ENCODE peak calls at places on chromosomes 3 and 15, in ten cellular contexts. B, Z, L, T, P, G, A, F, X and I are unnamed samples.

GRCh38 chr3:171175840-171176239 is 149.3 kb upstream of the SLC2A2 start:
- DNase-seq in B (no peak), Z (no peak), L (no peak), T (no peak), P (no peak), G (no peak), A (no peak), F (no peak), X (no peak), I (no peak)

GRCh38 chr3:43534676-43535075 is 87.1 kb downstream of the ANO10 start:
- DNase-seq in B (no peak), Z (no peak), L (no peak), T (peak; percentile 79), P (no peak), G (no peak), A (no peak), F (no peak), X (no peak), I (no peak)

GRCh38 chr3:193053031-193053430 is 135.4 kb upstream of the MB21D2 start:
- DNase-seq in B (no peak), Z (no peak), L (no peak), T (no peak), P (no peak), G (no peak), A (no peak), F (no peak), X (no peak), I (no peak)

GRCh38 chr3:150577854-150578253 is 25.3 kb upstream of the SELENOT start:
- DNase-seq in B (no peak), Z (no peak), L (no peak), T (peak; percentile 15), P (no peak), G (peak; percentile 43), A (no peak), F (no peak), X (no peak), I (no peak)

GRCh38 chr15:93037341-93038063 is 51.5 kb downstream of the RGMA start:
- DNase-seq in B (no peak), Z (no peak), L (no peak), T (peak; percentile 49), P (peak; percentile 46), G (no peak), A (no peak), F (no peak), X (peak; percentile 78), I (peak; percentile 54)

GRCh38 chr15:40754883-40755815 is at the start of gene RMDN3:
- DNase-seq in B (peak; percentile 94), Z (peak; percentile 77), L (peak; percentile 95), T (peak; percentile 77), P (peak; percentile 98), G (peak; percentile 94), A (peak; percentile 91), F (peak; percentile 97), X (peak; percentile 96), I (peak; percentile 96)

GRCh38 chr3:136068708-136069107 is 103.2 kb downstream of the PPP2R3A start:
- DNase-seq in B (no peak), Z (no peak), L (no peak), T (no peak), P (no peak), G (no peak), A (no peak), F (no peak), X (no peak), I (no peak)

GRCh38 chr3:10432156-10432845 is 73.1 kb downstream of the ATP2B2 start:
- DNase-seq in B (no peak), Z (no peak), L (no peak), T (no peak), P (no peak), G (no peak), A (no peak), F (no peak), X (no peak), I (peak; percentile 83)

GRCh38 chr3:54087581-54088410 is 34.6 kb upstream of the CACNA2D3 start:
- DNase-seq in B (peak; percentile 46), Z (no peak), L (no peak), T (no peak), P (peak; percentile 27), G (no peak), A (no peak), F (no peak), X (no peak), I (peak; percentile 59)

GRCh38 chr3:171283248-171284222 is 176.7 kb downstream of the TNIK start:
- DNase-seq in B (no peak), Z (no peak), L (no peak), T (no peak), P (no peak), G (peak; percentile 48), A (no peak), F (no peak), X (peak; percentile 59), I (no peak)

GRCh38 chr3:28033059-28033784 is 208.2 kb upstream of the CMC1 start:
- DNase-seq in B (no peak), Z (no peak), L (no peak), T (no peak), P (no peak), G (no peak), A (no peak), F (no peak), X (no peak), I (no peak)

GRCh38 chr3:63325386-63325785 is 47.3 kb downstream of the SYNPR start:
- DNase-seq in B (no peak), Z (no peak), L (no peak), T (no peak), P (no peak), G (no peak), A (no peak), F (no peak), X (no peak), I (no peak)

DNA sequence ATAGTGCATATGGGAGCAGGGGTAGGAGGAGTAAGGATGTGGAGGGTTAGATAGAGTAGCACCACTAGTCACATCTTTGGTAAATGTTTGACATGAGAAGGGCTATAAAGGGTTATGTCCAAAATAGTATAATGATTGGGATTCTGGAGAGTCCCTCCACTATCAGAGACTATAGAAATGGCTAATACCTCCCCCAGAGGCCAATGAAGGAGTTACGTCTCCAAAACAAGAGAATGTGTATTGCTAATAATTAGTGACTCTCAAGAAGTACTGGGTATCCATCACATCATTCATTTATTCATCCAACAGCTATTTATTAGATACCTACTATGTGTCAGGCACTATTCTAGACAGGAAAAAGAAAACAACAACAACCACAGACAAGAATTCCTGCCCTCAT is 203.7 kb upstream of the UMPS start:
- DNase-seq in B (no peak), Z (peak; percentile 3), L (no peak), T (no peak), P (no peak), G (no peak), A (no peak), F (no peak), X (no peak), I (no peak)
- TF ChIP-seq CTCF in B (peak; percentile 54), Z (no peak), L (no peak), T (no peak), P (peak; percentile 28), G (no peak), A (no peak), F (no peak), X (no peak), I (peak; percentile 24)

GRCh38 chr15:57388199-57388863 is 12.0 kb downstream of the CGNL1 start:
- DNase-seq in B (no peak), Z (no peak), L (no peak), T (no peak), P (no peak), G (no peak), A (no peak), F (no peak), X (no peak), I (no peak)
- H3K27me3 ChIP-seq in B (no peaks in the 10 kb centered on the region), Z (no peaks in the 10 kb centered on the region), L (no peaks in the 10 kb centered on the region), T (no peaks in the 10 kb centered on the region), P (no peaks in the 10 kb centered on the region), G (no peaks in the 10 kb centered on the region), A (no peaks in the 10 kb centered on the region), F (peaks cover 37% of the 10 kb centered on the region), X (no peaks in the 10 kb centered on the region), I (no peaks in the 10 kb centered on the region)

GRCh38 chr3:127889976-127890650 is 24.9 kb upstream of the KBTBD12 start:
- DNase-seq in B (no peak), Z (no peak), L (no peak), T (no peak), P (no peak), G (no peak), A (no peak), F (no peak), X (no peak), I (no peak)
- TF ChIP-seq CTCF in B (peak; percentile 20), Z (no peak), L (no peak), T (no peak), P (peak; percentile 10), G (no peak), A (no peak), F (no peak), X (no peak), I (no peak)

GRCh38 chr15:52154896-52155865 is 36.0 kb downstream of the GNB5 start:
- DNase-seq in B (no peak), Z (no peak), L (no peak), T (no peak), P (no peak), G (no peak), A (no peak), F (no peak), X (no peak), I (no peak)

GRCh38 chr15:52150878-52151277 is 38.3 kb upstream of the BCL2L10 start:
- DNase-seq in B (no peak), Z (no peak), L (no peak), T (no peak), P (no peak), G (no peak), A (no peak), F (no peak), X (no peak), I (no peak)

GRCh38 chr15:52150043-52150825 is 37.7 kb upstream of the BCL2L10 start:
- DNase-seq in B (no peak), Z (no peak), L (no peak), T (no peak), P (no peak), G (no peak), A (no peak), F (no peak), X (no peak), I (no peak)

GRCh38 chr15:52151353-52151752 is 38.8 kb upstream of the BCL2L10 start:
- DNase-seq in B (no peak), Z (no peak), L (peak; percentile 43), T (no peak), P (no peak), G (peak; percentile 22), A (no peak), F (no peak), X (no peak), I (no peak)

DNA sequence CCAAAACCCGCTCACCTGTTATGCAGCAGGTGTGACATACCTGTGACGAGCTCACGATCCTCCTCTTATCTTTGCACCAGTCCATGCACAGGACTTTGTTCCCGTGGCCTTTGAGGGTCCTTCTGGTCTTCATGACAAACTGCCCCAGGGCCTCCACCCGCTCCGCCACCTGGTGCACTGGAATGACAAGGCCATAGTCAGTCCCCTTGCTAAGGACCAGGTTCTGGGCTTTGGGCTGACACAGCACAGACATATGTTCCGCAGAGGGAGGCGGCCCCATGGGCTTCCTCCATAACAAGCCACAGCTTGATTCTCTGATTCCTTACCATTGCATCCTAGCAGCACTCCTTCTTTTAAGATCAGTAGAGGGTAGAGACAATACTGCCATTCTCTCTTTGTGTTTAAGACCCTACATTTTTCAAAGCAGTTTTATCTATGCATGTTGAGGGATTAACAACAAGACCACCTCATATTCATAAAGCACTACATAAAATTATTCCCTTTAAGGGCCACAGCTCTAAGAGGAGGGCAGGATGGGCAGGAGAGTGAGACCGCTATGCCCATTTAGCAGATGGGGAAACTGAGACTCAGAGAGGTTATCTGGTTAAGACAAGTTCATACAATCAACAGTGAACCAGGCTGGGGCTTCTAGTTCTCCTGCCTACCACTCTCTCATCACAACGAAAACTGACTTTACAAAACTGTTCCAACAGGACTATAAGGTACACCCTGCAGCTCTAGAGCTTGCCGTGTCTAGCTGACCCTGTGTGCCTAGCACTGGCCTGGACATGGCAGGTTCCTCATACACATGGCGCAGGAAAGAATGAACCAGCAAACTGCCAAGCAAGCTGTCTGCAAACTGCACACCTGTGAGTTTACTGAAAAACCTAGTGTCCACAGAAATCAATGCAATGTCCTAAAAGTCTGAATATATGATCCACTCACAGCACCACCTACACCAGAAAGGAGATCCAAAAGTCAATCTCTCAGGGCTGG is 37.0 kb downstream of the GNB5 start:
- DNase-seq in B (no peak), Z (no peak), L (no peak), T (no peak), P (no peak), G (no peak), A (no peak), F (no peak), X (no peak), I (no peak)
- H3K27me3 ChIP-seq in B (no peaks in the 10 kb centered on the region), Z (no peaks in the 10 kb centered on the region), L (no peaks in the 10 kb centered on the region), T (no peaks in the 10 kb centered on the region), P (no peaks in the 10 kb centered on the region), G (no peaks in the 10 kb centered on the region), A (no peaks in the 10 kb centered on the region), F (peaks cover 68% of the 10 kb centered on the region), X (no peaks in the 10 kb centered on the region), I (no peaks in the 10 kb centered on the region)